ENCODE peak calls at places on chromosomes 7 and 10, in nine cellular contexts. H is iPS-NIHi11, J is psoas muscle, P is body of pancreas, Z is mammary epithelial cell, G is vagina, N is GM12865, U is amniotic stem cell, R is RPMI8226. C is an unnamed sample.

GRCh38 chr10:106566871-106567270 is 597.6 kb downstream of the SORCS1 start:
- DNase-seq in H (no peak), J (no peak), P (no peak), Z (no peak), G (no peak), N (no peak), U (no peak), R (no peak), C (no peak)

GRCh38 chr7:123003539-123004126 is 8.1 kb upstream of the TAS2R16 start:
- DNase-seq in H (no peak), J (no peak), P (no peak), Z (no peak), G (no peak), N (no peak), U (no peak), R (no peak), C (no peak)

GRCh38 chr10:116134316-116134715 is 138.7 kb downstream of the GFRA1 start:
- DNase-seq in H (no peak), J (no peak), P (no peak), Z (no peak), G (no peak), N (no peak), U (no peak), R (no peak), C (no peak)

GRCh38 chr7:132491546-132491945 is 84.7 kb downstream of the PLXNA4 start:
- DNase-seq in H (no peak), J (no peak), P (no peak), Z (no peak), G (no peak), N (no peak), U (no peak), R (no peak), C (no peak)

GRCh38 chr10:67280405-67280804 is 354.6 kb downstream of the LRRTM3 start:
- DNase-seq in H (no peak), J (no peak), P (no peak), Z (no peak), G (no peak), N (no peak), U (no peak), R (no peak), C (no peak)

GRCh38 chr7:141697211-141697871 is 4.6 kb downstream of the DENND11 start:
- DNase-seq in H (no peak), J (no peak), P (no peak), Z (peak), G (no peak), N (no peak), U (no peak), R (no peak), C (no peak)

GRCh38 chr10:5508786-5509185 is 9.4 kb upstream of the CALML5 start:
- DNase-seq in H (no peak), J (no peak), P (no peak), Z (no peak), G (no peak), N (no peak), U (no peak), R (no peak), C (no peak)

GRCh38 chr10:74419491-74420466 is 268.8 kb downstream of the ADK start:
- DNase-seq in H (peak), J (no peak), P (no peak), Z (peak), G (no peak), N (peak), U (no peak), R (peak), C (no peak)

GRCh38 chr10:77290528-77291155 is 347.0 kb downstream of the KCNMA1 start:
- DNase-seq in H (no peak), J (no peak), P (no peak), Z (peak), G (no peak), N (peak), U (peak), R (no peak), C (peak)

GRCh38 chr7:159196584-159196983 is 51.9 kb upstream of the VIPR2 start:
- DNase-seq in H (no peak), J (no peak), P (no peak), Z (no peak), G (no peak), N (no peak), U (no peak), R (no peak), C (no peak)

GRCh38 chr7:369981-370621 is 80.1 kb downstream of the FOXL3 start:
- DNase-seq in H (peak), J (no peak), P (peak), Z (peak), G (no peak), N (no peak), U (no peak), R (no peak), C (no peak)

GRCh38 chr7:26090927-26091519 is 61.0 kb upstream of the NFE2L3 start:
- DNase-seq in H (peak), J (no peak), P (peak), Z (peak), G (no peak), N (peak), U (peak), R (peak), C (peak)

GRCh38 chr10:58782876-58783859 is 270.5 kb downstream of the BICC1 start:
- DNase-seq in H (no peak), J (peak), P (peak), Z (no peak), G (no peak), N (no peak), U (no peak), R (no peak), C (peak)

GRCh38 chr7:50331564-50332208 is 27.2 kb downstream of the IKZF1 start:
- DNase-seq in H (no peak), J (no peak), P (no peak), Z (no peak), G (no peak), N (peak), U (no peak), R (no peak), C (no peak)

GRCh38 chr10:60527676-60528075 is 138.0 kb upstream of the ANK3 start:
- DNase-seq in H (no peak), J (no peak), P (no peak), Z (no peak), G (no peak), N (no peak), U (no peak), R (no peak), C (no peak)

GRCh38 chr7:72919256-72919775 is 5.6 kb upstream of the POM121 start:
- DNase-seq in H (no peak), J (no peak), P (no peak), Z (no peak), G (no peak), N (no peak), U (no peak), R (no peak), C (no peak)

GRCh38 chr10:29668628-29669027 is 33.9 kb upstream of the SVIL start:
- DNase-seq in H (no peak), J (no peak), P (no peak), Z (peak), G (no peak), N (no peak), U (no peak), R (no peak), C (no peak)

GRCh38 chr7:74355091-74355490 is 65.9 kb downstream of the CLIP2 start:
- DNase-seq in H (peak), J (peak), P (peak), Z (peak), G (no peak), N (no peak), U (peak), R (peak), C (peak)

GRCh38 chr10:2543974-2544373 is 523.4 kb upstream of the PFKP start:
- DNase-seq in H (no peak), J (no peak), P (no peak), Z (no peak), G (no peak), N (no peak), U (no peak), R (no peak), C (no peak)

GRCh38 chr7:108147031-108147563 is 16.9 kb upstream of the LAMB4 start:
- DNase-seq in H (no peak), J (no peak), P (no peak), Z (no peak), G (no peak), N (no peak), U (no peak), R (no peak), C (no peak)

GRCh38 chr7:64834989-64835388 is 40.8 kb downstream of the ZNF138 start:
- DNase-seq in H (no peak), J (no peak), P (no peak), Z (no peak), G (no peak), N (no peak), U (no peak), R (no peak), C (no peak)

GRCh38 chr10:124697837-124698559 is 46.2 kb downstream of the FAM53B start:
- DNase-seq in H (peak), J (no peak), P (no peak), Z (no peak), G (no peak), N (peak), U (no peak), R (no peak), C (no peak)

GRCh38 chr10:76615049-76615448 is 1022.6 kb downstream of the KCNMA1 start:
- DNase-seq in H (no peak), J (no peak), P (no peak), Z (no peak), G (no peak), N (no peak), U (no peak), R (no peak), C (no peak)

GRCh38 chr10:101938316-101939272 is 95.0 kb upstream of the KCNIP2 start:
- DNase-seq in H (no peak), J (no peak), P (peak), Z (peak), G (no peak), N (no peak), U (no peak), R (no peak), C (peak)

GRCh38 chr10:129511758-129512157 is 44.7 kb downstream of the MGMT start:
- DNase-seq in H (no peak), J (no peak), P (no peak), Z (no peak), G (peak), N (no peak), U (no peak), R (no peak), C (no peak)

GRCh38 chr10:7492660-7493046 is 81.8 kb upstream of the SFMBT2 start:
- DNase-seq in H (no peak), J (no peak), P (no peak), Z (no peak), G (no peak), N (no peak), U (no peak), R (no peak), C (no peak)